ENCODE peak calls at places on chromosomes 16 and 17, in eight cellular contexts. One of them, this sample, is unnamed.

GRCh38 chr17:79792984-79793923 is 3.6 kb downstream of the CBX8 start:
- DNase-seq in NCI-H510A: no peak
- DNase-seq in ovary: no peak
- DNase-seq in small intestine: no peak
- DNase-seq in CD8-positive, alpha-beta memory T cell: no peak
- DNase-seq in retina: peak
- DNase-seq in NCI-H345: no peak
- DNase-seq in adrenal gland: no peak
- DNase-seq in this sample: peak

GRCh38 chr16:81241706-81242105 is 3.2 kb downstream of the BCO1 start:
- DNase-seq in NCI-H510A: no peak
- DNase-seq in adrenal gland: no peak
- DNase-seq in small intestine: no peak
- DNase-seq in NCI-H345: no peak
- DNase-seq in ovary: no peak
- DNase-seq in CD8-positive, alpha-beta memory T cell: no peak
- DNase-seq in retina: no peak
- DNase-seq in this sample: no peak

GRCh38 chr17:73311428-73311780 is 397 bp downstream of the CDC42EP4 start:
- DNase-seq in NCI-H510A: no peak
- DNase-seq in CD8-positive, alpha-beta memory T cell: no peak
- DNase-seq in retina: no peak
- DNase-seq in ovary: no peak
- DNase-seq in small intestine: no peak
- DNase-seq in adrenal gland: no peak
- DNase-seq in NCI-H345: no peak
- DNase-seq in this sample: no peak

GRCh38 chr17:77349976-77350830 is 209.4 kb downstream of the SEC14L1 start:
- DNase-seq in NCI-H510A: no peak
- DNase-seq in ovary: no peak
- DNase-seq in NCI-H345: no peak
- DNase-seq in small intestine: no peak
- DNase-seq in adrenal gland: peak
- DNase-seq in retina: no peak
- DNase-seq in CD8-positive, alpha-beta memory T cell: no peak
- DNase-seq in this sample: peak

GRCh38 chr16:75065149-75065807 is 51.3 kb downstream of the LDHD start:
- DNase-seq in adrenal gland: no peak
- DNase-seq in NCI-H345: no peak
- DNase-seq in NCI-H510A: no peak
- DNase-seq in CD8-positive, alpha-beta memory T cell: peak
- DNase-seq in ovary: no peak
- DNase-seq in retina: no peak
- DNase-seq in small intestine: peak
- DNase-seq in this sample: no peak

GRCh38 chr17:28507567-28508195 is 1.5 kb downstream of the FOXN1 start:
- DNase-seq in NCI-H345: no peak
- DNase-seq in NCI-H510A: no peak
- DNase-seq in ovary: no peak
- DNase-seq in retina: no peak
- DNase-seq in small intestine: no peak
- DNase-seq in CD8-positive, alpha-beta memory T cell: no peak
- DNase-seq in adrenal gland: no peak
- DNase-seq in this sample: no peak

GRCh38 chr16:4371481-4372314 is at the start of gene VASN:
- DNase-seq in NCI-H345: peak
- DNase-seq in ovary: peak
- DNase-seq in CD8-positive, alpha-beta memory T cell: peak
- DNase-seq in NCI-H510A: no peak
- DNase-seq in small intestine: peak
- DNase-seq in adrenal gland: peak
- DNase-seq in retina: peak
- DNase-seq in this sample: peak

GRCh38 chr17:82283208-82283749 is 9.8 kb upstream of the CSNK1D start:
- DNase-seq in NCI-H345: peak
- DNase-seq in ovary: no peak
- DNase-seq in CD8-positive, alpha-beta memory T cell: no peak
- DNase-seq in small intestine: no peak
- DNase-seq in NCI-H510A: peak
- DNase-seq in adrenal gland: no peak
- DNase-seq in retina: no peak
- DNase-seq in this sample: peak

GRCh38 chr16:87265261-87265660 is 51.9 kb downstream of the C16orf95 start:
- DNase-seq in retina: no peak
- DNase-seq in CD8-positive, alpha-beta memory T cell: no peak
- DNase-seq in NCI-H345: no peak
- DNase-seq in small intestine: no peak
- DNase-seq in ovary: no peak
- DNase-seq in NCI-H510A: no peak
- DNase-seq in adrenal gland: no peak
- DNase-seq in this sample: no peak

GRCh38 chr17:17628388-17629008 is 37.0 kb upstream of the PEMT start:
- DNase-seq in small intestine: peak
- DNase-seq in NCI-H510A: no peak
- DNase-seq in retina: no peak
- DNase-seq in adrenal gland: no peak
- DNase-seq in NCI-H345: peak
- DNase-seq in CD8-positive, alpha-beta memory T cell: peak
- DNase-seq in ovary: no peak
- DNase-seq in this sample: no peak

GRCh38 chr17:65698381-65699061 is 137.1 kb upstream of the AXIN2 start:
- DNase-seq in retina: no peak
- DNase-seq in adrenal gland: no peak
- DNase-seq in NCI-H345: no peak
- DNase-seq in small intestine: no peak
- DNase-seq in ovary: no peak
- DNase-seq in CD8-positive, alpha-beta memory T cell: no peak
- DNase-seq in NCI-H510A: no peak
- DNase-seq in this sample: peak

GRCh38 chr16:31181102-31181830 is 1.3 kb downstream of the FUS start:
- DNase-seq in CD8-positive, alpha-beta memory T cell: no peak
- DNase-seq in NCI-H510A: no peak
- DNase-seq in adrenal gland: peak
- DNase-seq in NCI-H345: peak
- DNase-seq in retina: no peak
- DNase-seq in ovary: peak
- DNase-seq in small intestine: peak
- DNase-seq in this sample: peak

GRCh38 chr16:27177031-27177774 is 26.1 kb upstream of the KDM8 start:
- DNase-seq in NCI-H345: no peak
- DNase-seq in adrenal gland: no peak
- DNase-seq in CD8-positive, alpha-beta memory T cell: no peak
- DNase-seq in NCI-H510A: no peak
- DNase-seq in small intestine: no peak
- DNase-seq in retina: no peak
- DNase-seq in ovary: no peak
- DNase-seq in this sample: no peak